ENCODE peak calls at places on chromosomes 1 and 21, in eight cellular contexts. I, P, R, Q, A, N, G and W are unnamed samples.

GRCh38 chr1:176896216-176896615 is 268.3 kb downstream of the ASTN1 start:
- DNase-seq in R (no peak), N (no peak), A (peak; percentile 6), I (no peak), P (no peak), Q (peak; percentile 37), G (no peak), W (no peak)

GRCh38 chr1:223338811-223339746 is 24.9 kb downstream of the SUSD4 start:
- DNase-seq in Q (peak; percentile 72), P (no peak), G (no peak), R (no peak), I (no peak), A (no peak), N (no peak), W (no peak)

GRCh38 chr1:6459850-6460265 is 6.1 kb downstream of the TNFRSF25 start:
- DNase-seq in Q (no peak), G (no peak), I (no peak), A (peak; percentile 27), P (no peak), R (no peak), N (peak; percentile 28), W (no peak)

GRCh38 chr1:168637350-168637991 is 61.1 kb downstream of the XCL1 start:
- DNase-seq in P (no peak), G (no peak), N (no peak), R (no peak), I (no peak), A (peak; percentile 61), Q (no peak), W (no peak)

GRCh38 chr1:85109475-85109874 is 61.2 kb upstream of the MCOLN3 start:
- DNase-seq in Q (peak; percentile 89), I (peak; percentile 32), P (peak; percentile 36), R (peak; percentile 50), G (peak; percentile 43), N (peak; percentile 18), A (peak; percentile 66), W (peak; percentile 87)

GRCh38 chr1:175269151-175269550 is 76.6 kb upstream of the KIAA0040 start:
- DNase-seq in Q (no peak), G (no peak), N (no peak), R (no peak), A (no peak), P (no peak), I (no peak), W (no peak)

GRCh38 chr1:247849616-247850015 is 7.4 kb upstream of the TRIM58 start:
- DNase-seq in Q (no peak), N (no peak), P (no peak), G (no peak), A (no peak), I (no peak), R (no peak), W (no peak)

GRCh38 chr1:206470692-206471414 is 577 bp downstream of the IKBKE start:
- DNase-seq in N (peak; percentile 70), G (no peak), P (no peak), A (peak; percentile 92), I (no peak), Q (no peak), R (no peak), W (no peak)

GRCh38 chr1:107213225-107213624 is 72.4 kb downstream of the NTNG1 start:
- DNase-seq in P (no peak), Q (no peak), N (no peak), R (no peak), A (no peak), I (no peak), G (no peak), W (no peak)

GRCh38 chr1:248905949-248906740 is at the start of gene PGBD2:
- DNase-seq in G (peak; percentile 94), I (peak; percentile 95), Q (peak; percentile 99), R (peak; percentile 81), N (peak; percentile 94), A (peak; percentile 93), P (peak; percentile 97), W (peak; percentile 95)

GRCh38 chr1:80931178-80931577 is 869.6 kb upstream of the ADGRL2 start:
- DNase-seq in N (no peak), I (no peak), A (no peak), G (no peak), R (no peak), Q (no peak), P (no peak), W (no peak)

GRCh38 chr1:2822621-2823145 is 21.2 kb upstream of the TTC34 start:
- DNase-seq in Q (no peak), A (no peak), R (no peak), P (no peak), N (no peak), G (no peak), I (no peak), W (no peak)

GRCh38 chr1:19477284-19478240 is 7.8 kb downstream of the CAPZB start:
- DNase-seq in A (peak; percentile 87), R (no peak), Q (no peak), P (no peak), N (peak; percentile 76), G (no peak), I (no peak), W (no peak)

GRCh38 chr1:212291505-212292134 is 6.4 kb downstream of the PPP2R5A start:
- DNase-seq in Q (no peak), A (peak; percentile 64), N (no peak), I (no peak), G (no peak), P (no peak), R (no peak), W (no peak)

GRCh38 chr1:26034504-26035202 is 11.3 kb downstream of the SLC30A2 start:
- DNase-seq in Q (no peak), G (no peak), A (no peak), N (no peak), R (no peak), P (no peak), I (no peak), W (no peak)

DNA sequence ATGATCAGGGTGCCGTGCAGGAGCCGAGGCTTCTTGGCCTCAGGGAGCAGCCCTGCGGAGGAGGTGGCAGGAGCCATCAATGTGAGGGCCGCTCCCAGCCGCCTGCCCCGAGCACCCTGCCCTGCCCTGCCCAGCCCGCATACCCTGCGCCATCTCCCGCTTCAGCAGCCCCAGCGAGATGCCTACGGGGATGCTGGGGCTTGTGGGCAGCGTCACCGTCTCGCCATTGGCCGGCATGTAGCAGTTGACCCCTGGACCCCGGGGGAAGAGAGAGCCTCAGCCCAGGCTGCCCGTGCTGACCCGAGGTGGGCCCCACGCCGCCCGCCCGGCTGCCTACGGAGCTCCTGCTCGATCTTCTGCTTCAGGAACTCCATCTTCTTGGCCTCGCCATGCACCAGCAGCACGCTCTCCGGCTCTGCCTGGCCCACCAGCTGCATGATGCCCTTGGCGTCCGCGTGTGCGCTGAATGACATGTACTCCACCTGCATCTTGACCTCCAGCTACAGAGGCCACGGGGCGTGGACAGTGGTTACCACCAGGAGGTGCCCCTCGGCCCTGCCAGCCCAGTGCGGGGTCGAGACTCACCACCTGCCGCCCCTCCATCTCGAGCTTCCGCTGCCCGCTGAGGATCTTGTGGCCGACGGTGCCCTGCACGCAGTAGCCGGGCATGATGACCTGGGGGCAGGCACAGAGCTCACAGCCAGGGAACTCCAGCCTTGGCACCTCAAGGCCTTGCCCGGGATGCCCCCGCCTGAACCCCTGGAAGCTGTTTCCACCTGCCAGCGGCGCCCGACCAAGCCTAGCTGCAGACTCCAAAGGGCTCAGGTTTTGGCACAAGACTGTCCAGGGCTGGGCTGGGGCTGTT is 4.3 kb downstream of the PUSL1 start:
- DNase-seq in I (no peak), P (no peak), N (no peak), Q (no peak), A (no peak), R (no peak), G (no peak), W (no peak)
- TF ChIP-seq POLR2A in I (no peak), P (no peak), N (no peak), Q (no peak), A (no peak), R (no peak), G (no peak), W (no peak)

DNA sequence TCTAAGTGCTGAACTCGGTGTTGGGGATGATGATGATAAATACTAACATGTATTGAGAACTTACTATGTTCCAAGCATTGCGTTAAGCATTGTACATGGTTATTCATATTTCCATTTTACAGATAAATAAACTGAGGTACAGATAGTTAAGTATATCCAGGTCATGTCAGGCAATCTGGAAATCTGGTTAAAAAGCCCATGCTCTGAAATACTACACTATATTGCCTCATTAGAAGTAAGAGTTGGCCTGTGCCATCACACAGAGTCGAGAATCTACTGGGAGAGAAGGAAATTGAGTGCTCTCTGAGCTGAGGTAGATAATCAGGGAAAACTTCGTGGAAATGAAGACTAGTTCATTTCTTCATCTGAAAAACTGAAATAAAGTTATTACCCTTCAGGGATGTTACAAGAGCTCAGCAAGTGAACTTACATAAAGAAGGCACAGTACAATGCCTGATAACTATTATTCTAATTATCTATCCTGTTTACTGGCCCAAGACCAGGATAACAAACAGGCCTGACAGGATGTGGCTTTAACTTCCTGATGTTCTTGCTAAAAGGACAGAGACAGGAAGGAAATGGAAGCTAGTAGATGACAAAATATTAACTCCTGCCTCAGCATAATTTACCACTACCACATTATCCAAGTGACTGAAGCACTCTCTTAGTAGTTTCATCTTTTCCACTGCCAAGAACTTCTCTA is 85.6 kb downstream of the EPS15 start:
- DNase-seq in A (peak; percentile 39), N (no peak), R (no peak), Q (no peak), I (no peak), G (no peak), P (no peak), W (no peak)
- TF ChIP-seq POLR2A in A (no peak), N (no peak), R (no peak), Q (no peak), I (no peak), G (no peak), P (no peak), W (no peak)

DNA sequence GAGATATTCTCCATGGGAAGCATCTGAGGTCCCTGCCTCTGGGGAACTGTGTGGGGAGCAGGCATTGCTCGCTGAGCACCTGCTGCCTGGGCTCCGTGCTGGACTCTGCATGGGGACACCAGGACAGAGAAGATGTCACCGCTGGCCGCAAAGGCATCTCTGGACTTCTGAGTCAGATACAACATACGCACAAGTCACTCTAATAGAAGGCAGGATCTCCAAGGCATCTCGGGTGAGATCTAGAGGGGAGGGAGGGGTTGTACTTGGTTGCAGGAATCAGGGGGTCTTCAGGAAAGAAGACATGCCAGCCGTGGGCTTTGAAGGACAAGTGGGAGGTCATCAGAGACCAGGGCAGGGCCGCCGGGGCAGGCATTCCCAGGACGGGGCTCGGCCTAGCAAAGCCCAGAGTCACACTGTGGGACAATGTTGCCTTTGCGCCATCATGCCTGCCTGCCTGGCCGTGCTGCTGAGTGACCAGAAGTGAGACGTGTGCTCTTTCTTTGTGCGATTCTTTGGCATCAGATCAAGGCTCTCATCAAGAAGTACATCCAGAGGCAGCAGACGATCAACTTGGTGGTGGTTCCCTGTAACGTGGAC is 28.3 kb downstream of the MX2 start:
- DNase-seq in G (no peak), N (no peak), Q (peak; percentile 66), R (no peak), P (no peak), I (no peak), A (no peak), W (no peak)
- TF ChIP-seq POLR2A in G (no peak), N (no peak), Q (no peak), R (no peak), P (no peak), I (no peak), A (no peak), W (no peak)

DNA sequence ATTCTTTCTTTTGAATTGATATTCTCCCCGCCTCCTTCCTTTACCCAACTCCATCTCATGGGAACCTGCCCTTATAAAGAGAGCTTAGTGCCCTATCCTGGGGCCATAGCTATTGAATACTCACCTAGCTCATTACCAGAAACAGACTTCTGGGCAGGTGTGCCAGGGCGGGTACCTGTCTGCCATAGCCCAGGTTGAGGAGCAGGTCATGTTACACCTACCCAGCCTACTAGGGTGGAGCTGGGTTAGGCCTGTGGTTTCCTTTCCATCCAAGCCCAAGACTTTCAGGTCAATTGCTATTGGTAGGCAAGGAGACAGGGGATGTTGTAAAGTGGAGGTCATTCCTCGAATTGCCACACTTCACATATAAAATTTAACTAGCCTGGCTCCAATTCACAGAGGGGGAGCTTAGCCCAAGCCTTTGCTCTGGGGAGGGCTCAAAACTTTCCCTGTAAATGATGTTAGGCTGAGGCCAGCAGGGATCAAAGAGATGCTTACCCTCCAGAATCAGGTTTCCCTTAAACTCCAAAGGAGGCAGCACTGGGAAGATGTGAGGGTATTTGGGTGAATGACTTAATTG is 87.1 kb upstream of the IPO9 start:
- DNase-seq in I (no peak), P (no peak), G (no peak), Q (no peak), N (no peak), R (no peak), A (no peak), W (no peak)
- TF ChIP-seq POLR2A in I (no peak), P (no peak), G (no peak), Q (no peak), N (no peak), R (no peak), A (no peak), W (no peak)